ENCODE peak calls at places on chromosomes 11 and 22, in seven cellular contexts. O, E, T, I, C, M and R are unnamed samples.

GRCh38 chr22:47374901-47375575 is 612.6 kb downstream of the TBC1D22A start:
- DNase-seq in O (no peak), E (no peak), T (no peak), I (no peak), C (no peak), M (peak; percentile 0), R (no peak)

GRCh38 chr11:122979815-122980656 is 1.6 kb downstream of the BSX start:
- DNase-seq in O (no peak), E (no peak), T (no peak), I (no peak), C (no peak), M (no peak), R (no peak)

GRCh38 chr11:70826950-70827349 is 425.4 kb downstream of the SHANK2 start:
- DNase-seq in O (no peak), E (no peak), T (no peak), I (no peak), C (no peak), M (no peak), R (no peak)

GRCh38 chr11:11579012-11579755 is 42.6 kb downstream of the GALNT18 start:
- DNase-seq in O (no peak), E (no peak), T (no peak), I (no peak), C (no peak), M (no peak), R (no peak)

GRCh38 chr11:93659841-93660240 is 1.6 kb upstream of the CEP295 start:
- DNase-seq in O (no peak), E (no peak), T (no peak), I (no peak), C (no peak), M (no peak), R (no peak)

GRCh38 chr11:125114518-125114917 is 3.1 kb upstream of the TMEM218 start:
- DNase-seq in O (no peak), E (no peak), T (no peak), I (no peak), C (no peak), M (no peak), R (no peak)

GRCh38 chr11:92765965-92766371 is 203.5 kb upstream of the MTNR1B start:
- DNase-seq in O (no peak), E (peak; percentile 56), T (no peak), I (no peak), C (peak; percentile 2), M (peak; percentile 61), R (peak; percentile 11)

GRCh38 chr11:111206472-111206871 is 39.1 kb upstream of the POU2AF2 start:
- DNase-seq in O (no peak), E (no peak), T (no peak), I (no peak), C (no peak), M (no peak), R (no peak)

GRCh38 chr22:37358917-37359316 is 68.4 kb downstream of the ELFN2 start:
- DNase-seq in O (no peak), E (no peak), T (no peak), I (no peak), C (no peak), M (no peak), R (no peak)

GRCh38 chr11:33897761-33898403 is 6.0 kb upstream of the LMO2 start:
- DNase-seq in O (no peak), E (no peak), T (no peak), I (no peak), C (no peak), M (no peak), R (no peak)